ENCODE peak calls at places on chromosomes 11 and 22, in four cellular contexts. B, T, G and O are unnamed samples.

GRCh38 chr11:128521697-128522062 is 65.7 kb downstream of the ETS1 start:
- DNase-seq in B (no peak), G (no peak), T (no peak), O (peak; percentile 64)

GRCh38 chr11:112963368-112963955 is 2.2 kb downstream of the NCAM1 start:
- DNase-seq in T (peak; percentile 86), G (no peak), B (no peak), O (peak; percentile 61)

GRCh38 chr11:122672892-122673291 is 17.4 kb downstream of the UBASH3B start:
- DNase-seq in T (no peak), B (no peak), G (no peak), O (no peak)

GRCh38 chr11:110531056-110531756 is 101.5 kb downstream of the FDX1 start:
- DNase-seq in G (no peak), B (no peak), T (peak; percentile 72), O (no peak)

GRCh38 chr11:132028380-132029240 is 658.2 kb downstream of the NTM start:
- DNase-seq in G (no peak), B (peak; percentile 28), T (peak; percentile 87), O (no peak)

GRCh38 chr11:73972620-73973449 is 9.8 kb downstream of the UCP2 start:
- DNase-seq in G (no peak), T (no peak), B (no peak), O (no peak)

GRCh38 chr22:43925433-43926348 is 2.1 kb downstream of the PNPLA3 start:
- DNase-seq in B (no peak), T (peak; percentile 15), G (no peak), O (no peak)

GRCh38 chr11:45173064-45173463 is 26.6 kb downstream of the PRDM11 start:
- DNase-seq in G (no peak), T (no peak), B (no peak), O (no peak)

GRCh38 chr11:26623076-26623666 is 51.1 kb upstream of the MUC15 start:
- DNase-seq in B (no peak), T (no peak), G (no peak), O (no peak)

GRCh38 chr11:117478126-117478856 is 150.6 kb downstream of the CEP164 start:
- DNase-seq in G (no peak), T (peak; percentile 22), B (no peak), O (no peak)

GRCh38 chr11:48063424-48063978 is 83.1 kb downstream of the PTPRJ start:
- DNase-seq in T (peak; percentile 73), B (no peak), G (no peak), O (no peak)

GRCh38 chr11:100942016-100942415 is 187.6 kb downstream of the PGR start:
- DNase-seq in T (peak; percentile 47), G (no peak), B (peak; percentile 46), O (peak; percentile 70)

GRCh38 chr11:23765862-23766261 is 731.0 kb upstream of the LUZP2 start:
- DNase-seq in T (no peak), G (no peak), B (no peak), O (no peak)

GRCh38 chr22:39388261-39389011 is 11.1 kb upstream of the TAB1 start:
- DNase-seq in G (peak; percentile 88), T (peak; percentile 98), B (peak; percentile 84), O (peak; percentile 92)

GRCh38 chr11:66133216-66133775 is 63.2 kb downstream of the PACS1 start:
- DNase-seq in T (no peak), G (no peak), B (no peak), O (no peak)

GRCh38 chr11:96741068-96741467 is 351.3 kb downstream of the JRKL start:
- DNase-seq in T (no peak), G (no peak), B (no peak), O (no peak)

GRCh38 chr11:2889399-2890273 is 4.1 kb upstream of the CDKN1C start:
- DNase-seq in T (no peak), G (no peak), B (no peak), O (peak; percentile 57)

GRCh38 chr11:119356349-119357031 is 10.0 kb upstream of the MFRP start:
- DNase-seq in T (peak; percentile 94), B (peak; percentile 83), G (peak; percentile 70), O (peak; percentile 91)

GRCh38 chr11:78214331-78215194 is 25.8 kb downstream of the USP35 start:
- DNase-seq in B (peak; percentile 3), T (no peak), G (no peak), O (no peak)

GRCh38 chr11:128549256-128549944 is 38.0 kb downstream of the ETS1 start:
- DNase-seq in B (peak; percentile 82), G (no peak), T (peak; percentile 69), O (peak; percentile 78)

GRCh38 chr11:76371170-76371569 is 9.8 kb downstream of the THAP12 start:
- DNase-seq in B (no peak), G (no peak), T (no peak), O (no peak)

GRCh38 chr11:12677131-12677530 is 2.9 kb downstream of the TEAD1 start:
- DNase-seq in G (no peak), T (peak; percentile 46), B (no peak), O (no peak)

GRCh38 chr11:69481393-69481844 is at the start of gene LINC01488:
- DNase-seq in G (no peak), T (no peak), B (peak; percentile 8), O (peak; percentile 34)

GRCh38 chr22:43992331-43992821 is 31.7 kb upstream of the PARVB start:
- DNase-seq in G (no peak), T (no peak), B (no peak), O (no peak)

GRCh38 chr11:120259988-120260565 is 20.1 kb downstream of the POU2F3 start:
- DNase-seq in T (no peak), B (no peak), G (no peak), O (no peak)

GRCh38 chr11:65477271-65478029 is 21.4 kb upstream of the MALAT1 start:
- DNase-seq in B (peak; percentile 97), T (peak; percentile 98), G (peak; percentile 77), O (peak; percentile 99)

GRCh38 chr22:27881404-27881803 is 37.7 kb downstream of the PITPNB start:
- DNase-seq in G (no peak), T (no peak), B (peak; percentile 30), O (no peak)

GRCh38 chr11:12134239-12134590 is 23.8 kb downstream of the MICAL2 start:
- DNase-seq in B (no peak), G (no peak), T (no peak), O (peak; percentile 76)

GRCh38 chr11:75066061-75066460 is 30.6 kb downstream of the OR2AT4 start:
- DNase-seq in G (no peak), B (no peak), T (no peak), O (no peak)

GRCh38 chr11:113833151-113833550 is 42.2 kb downstream of the USP28 start:
- DNase-seq in T (no peak), B (no peak), G (no peak), O (no peak)

GRCh38 chr22:29266564-29267461 is 968 bp downstream of the RHBDD3 start:
- DNase-seq in B (no peak), G (no peak), T (peak; percentile 25), O (no peak)

GRCh38 chr22:35986085-35986484 is 42.5 kb downstream of the RBFOX2 start:
- DNase-seq in T (no peak), G (no peak), B (no peak), O (no peak)

GRCh38 chr11:61834278-61835004 is 6.3 kb downstream of the FADS2 start:
- DNase-seq in G (no peak), T (peak; percentile 51), B (peak; percentile 51), O (peak; percentile 78)

GRCh38 chr22:25013634-25014033 is 61.1 kb downstream of the KIAA1671 start:
- DNase-seq in G (no peak), B (peak; percentile 37), T (peak; percentile 53), O (no peak)